ENCODE peak calls at places on chromosomes 3 and 15, in four cellular contexts. One of them, this sample, is unnamed.

GRCh38 chr3:118187221-118187620 is 847.4 kb downstream of the IGSF11 start:
- DNase-seq in gastrocnemius medialis: no peak
- DNase-seq in thoracic aorta: no peak
- DNase-seq in sigmoid colon: no peak
- DNase-seq in this sample: no peak

GRCh38 chr3:53109822-53110771 is 20.1 kb downstream of the RFT1 start:
- DNase-seq in gastrocnemius medialis: no peak
- DNase-seq in sigmoid colon: peak; percentile 91
- DNase-seq in thoracic aorta: no peak
- DNase-seq in this sample: no peak

GRCh38 chr15:63059573-63060216 is 17.1 kb downstream of the TPM1 start:
- DNase-seq in sigmoid colon: no peak
- DNase-seq in gastrocnemius medialis: no peak
- DNase-seq in thoracic aorta: no peak
- DNase-seq in this sample: no peak

GRCh38 chr3:179093807-179094206 is 22.2 kb upstream of the ZMAT3 start:
- DNase-seq in sigmoid colon: no peak
- DNase-seq in thoracic aorta: no peak
- DNase-seq in gastrocnemius medialis: no peak
- DNase-seq in this sample: no peak

GRCh38 chr3:98521897-98522537 is 685 bp downstream of the CLDND1 start:
- DNase-seq in gastrocnemius medialis: peak; percentile 15
- DNase-seq in thoracic aorta: peak; percentile 14
- DNase-seq in sigmoid colon: peak; percentile 68
- DNase-seq in this sample: no peak

GRCh38 chr3:190038050-190038631 is 82.6 kb downstream of the P3H2 start:
- DNase-seq in gastrocnemius medialis: no peak
- DNase-seq in thoracic aorta: no peak
- DNase-seq in sigmoid colon: peak; percentile 71
- DNase-seq in this sample: no peak

GRCh38 chr15:93012793-93013192 is 76.2 kb downstream of the RGMA start:
- DNase-seq in gastrocnemius medialis: no peak
- DNase-seq in sigmoid colon: no peak
- DNase-seq in thoracic aorta: no peak
- DNase-seq in this sample: no peak

GRCh38 chr15:22895465-22896190 is 57.2 kb downstream of the NIPA2 start:
- DNase-seq in sigmoid colon: no peak
- DNase-seq in gastrocnemius medialis: no peak
- DNase-seq in thoracic aorta: no peak
- DNase-seq in this sample: no peak

GRCh38 chr3:13894812-13895154 is 14.9 kb upstream of the WNT7A start:
- DNase-seq in gastrocnemius medialis: no peak
- DNase-seq in thoracic aorta: no peak
- DNase-seq in sigmoid colon: no peak
- DNase-seq in this sample: no peak

GRCh38 chr3:160641675-160642330 is 35.2 kb upstream of the ARL14 start:
- DNase-seq in thoracic aorta: no peak
- DNase-seq in gastrocnemius medialis: peak; percentile 14
- DNase-seq in sigmoid colon: no peak
- DNase-seq in this sample: no peak

GRCh38 chr3:48859188-48859587 is 11.5 kb upstream of the PRKAR2A start:
- DNase-seq in gastrocnemius medialis: peak; percentile 48
- DNase-seq in thoracic aorta: no peak
- DNase-seq in sigmoid colon: no peak
- DNase-seq in this sample: no peak

GRCh38 chr3:137460944-137461343 is 303.2 kb upstream of the SOX14 start:
- DNase-seq in sigmoid colon: no peak
- DNase-seq in thoracic aorta: no peak
- DNase-seq in gastrocnemius medialis: no peak
- DNase-seq in this sample: no peak

GRCh38 chr3:111751961-111752360 is 107.1 kb upstream of the PHLDB2 start:
- DNase-seq in gastrocnemius medialis: no peak
- DNase-seq in thoracic aorta: no peak
- DNase-seq in sigmoid colon: no peak
- DNase-seq in this sample: no peak

GRCh38 chr3:37852771-37853170 is 8.9 kb upstream of the CTDSPL start:
- DNase-seq in sigmoid colon: no peak
- DNase-seq in gastrocnemius medialis: no peak
- DNase-seq in thoracic aorta: no peak
- DNase-seq in this sample: no peak

GRCh38 chr15:92714071-92714456 is 58.5 kb upstream of the FAM174B start:
- DNase-seq in gastrocnemius medialis: no peak
- DNase-seq in sigmoid colon: no peak
- DNase-seq in thoracic aorta: no peak
- DNase-seq in this sample: no peak

GRCh38 chr3:172142074-172143059 is 103.0 kb downstream of the FNDC3B start:
- DNase-seq in thoracic aorta: no peak
- DNase-seq in sigmoid colon: no peak
- DNase-seq in gastrocnemius medialis: no peak
- DNase-seq in this sample: no peak

GRCh38 chr3:135261214-135261775 is 466.2 kb downstream of the EPHB1 start:
- DNase-seq in sigmoid colon: no peak
- DNase-seq in gastrocnemius medialis: no peak
- DNase-seq in thoracic aorta: no peak
- DNase-seq in this sample: no peak

GRCh38 chr3:129530821-129531220 is 2.4 kb downstream of the RHO start:
- DNase-seq in sigmoid colon: no peak
- DNase-seq in thoracic aorta: no peak
- DNase-seq in gastrocnemius medialis: no peak
- DNase-seq in this sample: no peak

GRCh38 chr3:43389388-43390254 is 103.3 kb downstream of the SNRK start:
- DNase-seq in sigmoid colon: no peak
- DNase-seq in thoracic aorta: no peak
- DNase-seq in gastrocnemius medialis: no peak
- DNase-seq in this sample: no peak

GRCh38 chr3:66075281-66075680 is 36.6 kb upstream of the MAGI1 start:
- DNase-seq in gastrocnemius medialis: no peak
- DNase-seq in thoracic aorta: no peak
- DNase-seq in sigmoid colon: no peak
- DNase-seq in this sample: no peak

GRCh38 chr3:113898892-113899291 is 48.9 kb upstream of the ZDHHC23 start:
- DNase-seq in sigmoid colon: no peak
- DNase-seq in thoracic aorta: no peak
- DNase-seq in gastrocnemius medialis: no peak
- DNase-seq in this sample: no peak

GRCh38 chr15:85558747-85559327 is 178.4 kb downstream of the AKAP13 start:
- DNase-seq in thoracic aorta: no peak
- DNase-seq in sigmoid colon: no peak
- DNase-seq in gastrocnemius medialis: no peak
- DNase-seq in this sample: no peak

GRCh38 chr15:68204776-68205557 is at the start of gene CALML4:
- DNase-seq in gastrocnemius medialis: peak; percentile 48
- DNase-seq in sigmoid colon: peak; percentile 86
- DNase-seq in thoracic aorta: no peak
- DNase-seq in this sample: peak; percentile 53

GRCh38 chr3:184737641-184738518 is 26.0 kb upstream of the MAGEF1 start:
- DNase-seq in thoracic aorta: no peak
- DNase-seq in gastrocnemius medialis: no peak
- DNase-seq in sigmoid colon: no peak
- DNase-seq in this sample: no peak

GRCh38 chr3:23740517-23741402 is 65.0 kb upstream of the UBE2E1 start:
- DNase-seq in gastrocnemius medialis: peak; percentile 19
- DNase-seq in sigmoid colon: no peak
- DNase-seq in thoracic aorta: no peak
- DNase-seq in this sample: no peak

GRCh38 chr3:125245521-125245920 is 33.0 kb upstream of the SLC12A8 start:
- DNase-seq in sigmoid colon: no peak
- DNase-seq in thoracic aorta: no peak
- DNase-seq in gastrocnemius medialis: no peak
- DNase-seq in this sample: no peak

DNA sequence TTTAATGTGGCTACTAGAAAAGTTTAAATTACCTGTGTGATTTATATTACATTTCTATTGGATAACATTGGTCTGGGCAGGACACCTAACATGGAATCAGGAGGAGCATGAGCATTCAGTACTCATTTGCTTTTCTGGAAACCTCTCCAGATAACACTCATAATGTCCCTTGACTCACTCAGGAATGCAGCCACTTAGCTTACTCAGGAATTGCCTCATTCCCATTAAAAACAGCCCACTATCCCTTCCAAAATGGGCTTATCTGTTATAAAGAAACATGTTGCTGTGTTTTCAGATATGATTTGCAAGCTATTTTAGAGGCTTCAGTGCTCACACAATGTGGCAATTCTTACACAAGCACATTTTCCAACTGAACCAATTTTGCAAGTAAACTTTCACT is 17.1 kb downstream of the GBE1 start:
- DNase-seq in gastrocnemius medialis: peak; percentile 62
- DNase-seq in thoracic aorta: no peak
- DNase-seq in sigmoid colon: no peak
- DNase-seq in this sample: peak; percentile 25
- H3K4me1 ChIP-seq in gastrocnemius medialis: peaks cover 59% of the 10 kb centered on the region
- H3K4me1 ChIP-seq in thoracic aorta: peaks cover 35% of the 10 kb centered on the region
- H3K4me1 ChIP-seq in sigmoid colon: peaks cover 37% of the 10 kb centered on the region
- H3K4me1 ChIP-seq in this sample: peaks cover 22% of the 10 kb centered on the region

DNA sequence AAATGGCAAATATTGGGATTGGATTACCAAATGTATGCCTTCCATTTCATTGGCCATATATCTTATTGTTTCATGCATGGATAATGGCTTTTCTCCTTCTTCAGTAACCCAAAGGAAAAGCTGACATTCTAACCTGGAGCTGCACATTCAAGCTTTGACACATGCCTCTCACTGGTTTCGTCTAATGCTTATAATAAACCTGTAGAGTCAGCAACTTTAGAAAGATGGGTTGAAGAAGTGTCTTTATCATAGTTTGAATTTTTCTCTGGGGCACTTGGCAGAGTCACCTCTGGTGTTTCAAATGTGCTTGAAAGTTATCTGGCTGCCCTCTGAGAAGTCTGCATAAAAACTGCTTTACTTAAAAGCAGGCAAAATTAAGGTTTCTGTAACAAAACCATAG is 55.4 kb upstream of the GOLGA8A start:
- DNase-seq in sigmoid colon: no peak
- DNase-seq in thoracic aorta: no peak
- DNase-seq in gastrocnemius medialis: no peak
- DNase-seq in this sample: no peak
- H3K27me3 ChIP-seq in sigmoid colon: peaks cover 89% of the 10 kb centered on the region
- H3K27me3 ChIP-seq in thoracic aorta: no peaks in the 10 kb centered on the region
- H3K27me3 ChIP-seq in gastrocnemius medialis: peaks cover 15% of the 10 kb centered on the region
- H3K27me3 ChIP-seq in this sample: peaks cover 26% of the 10 kb centered on the region

GRCh38 chr15:97706059-97706458 is 254.4 kb upstream of the ARRDC4 start:
- DNase-seq in gastrocnemius medialis: no peak
- DNase-seq in thoracic aorta: no peak
- DNase-seq in sigmoid colon: no peak
- DNase-seq in this sample: no peak
- H3K4me1 ChIP-seq in gastrocnemius medialis: no peaks in the 10 kb centered on the region
- H3K4me1 ChIP-seq in thoracic aorta: no peaks in the 10 kb centered on the region
- H3K4me1 ChIP-seq in sigmoid colon: no peaks in the 10 kb centered on the region
- H3K4me1 ChIP-seq in this sample: no peaks in the 10 kb centered on the region

GRCh38 chr3:56971261-56971660 is 89.2 kb upstream of the SPATA12 start:
- DNase-seq in sigmoid colon: no peak
- DNase-seq in thoracic aorta: no peak
- DNase-seq in gastrocnemius medialis: no peak
- DNase-seq in this sample: no peak
- H3K27me3 ChIP-seq in sigmoid colon: no peaks in the 10 kb centered on the region
- H3K27me3 ChIP-seq in thoracic aorta: no peaks in the 10 kb centered on the region
- H3K27me3 ChIP-seq in gastrocnemius medialis: no peaks in the 10 kb centered on the region
- H3K27me3 ChIP-seq in this sample: no peaks in the 10 kb centered on the region

GRCh38 chr15:55276324-55276723 is 13.3 kb downstream of the RAB27A start:
- DNase-seq in sigmoid colon: no peak
- DNase-seq in thoracic aorta: no peak
- DNase-seq in gastrocnemius medialis: no peak
- DNase-seq in this sample: no peak
- H3K4me1 ChIP-seq in sigmoid colon: peaks cover 16% of the 10 kb centered on the region
- H3K4me1 ChIP-seq in thoracic aorta: peaks cover 6% of the 10 kb centered on the region
- H3K4me1 ChIP-seq in gastrocnemius medialis: no peaks in the 10 kb centered on the region
- H3K4me1 ChIP-seq in this sample: no peaks in the 10 kb centered on the region

GRCh38 chr3:181728470-181728869 is 16.7 kb downstream of the SOX2 start:
- DNase-seq in thoracic aorta: no peak
- DNase-seq in gastrocnemius medialis: no peak
- DNase-seq in sigmoid colon: no peak
- DNase-seq in this sample: no peak

GRCh38 chr3:181730364-181730763 is 18.6 kb downstream of the SOX2 start:
- DNase-seq in sigmoid colon: no peak
- DNase-seq in thoracic aorta: no peak
- DNase-seq in gastrocnemius medialis: no peak
- DNase-seq in this sample: no peak

GRCh38 chr3:181727122-181728036 is 15.7 kb downstream of the SOX2 start:
- DNase-seq in sigmoid colon: no peak
- DNase-seq in gastrocnemius medialis: no peak
- DNase-seq in thoracic aorta: no peak
- DNase-seq in this sample: no peak

GRCh38 chr3:181730934-181731333 is 19.2 kb downstream of the SOX2 start:
- DNase-seq in sigmoid colon: no peak
- DNase-seq in thoracic aorta: no peak
- DNase-seq in gastrocnemius medialis: no peak
- DNase-seq in this sample: no peak

GRCh38 chr3:181729071-181729915 is 17.6 kb downstream of the SOX2 start:
- DNase-seq in gastrocnemius medialis: no peak
- DNase-seq in sigmoid colon: no peak
- DNase-seq in thoracic aorta: no peak
- DNase-seq in this sample: no peak
- H3K27me3 ChIP-seq in gastrocnemius medialis: peaks cover 74% of the 10 kb centered on the region
- H3K27me3 ChIP-seq in sigmoid colon: peaks cover 75% of the 10 kb centered on the region
- H3K27me3 ChIP-seq in thoracic aorta: peaks cover 23% of the 10 kb centered on the region
- H3K27me3 ChIP-seq in this sample: no peaks in the 10 kb centered on the region

DNA sequence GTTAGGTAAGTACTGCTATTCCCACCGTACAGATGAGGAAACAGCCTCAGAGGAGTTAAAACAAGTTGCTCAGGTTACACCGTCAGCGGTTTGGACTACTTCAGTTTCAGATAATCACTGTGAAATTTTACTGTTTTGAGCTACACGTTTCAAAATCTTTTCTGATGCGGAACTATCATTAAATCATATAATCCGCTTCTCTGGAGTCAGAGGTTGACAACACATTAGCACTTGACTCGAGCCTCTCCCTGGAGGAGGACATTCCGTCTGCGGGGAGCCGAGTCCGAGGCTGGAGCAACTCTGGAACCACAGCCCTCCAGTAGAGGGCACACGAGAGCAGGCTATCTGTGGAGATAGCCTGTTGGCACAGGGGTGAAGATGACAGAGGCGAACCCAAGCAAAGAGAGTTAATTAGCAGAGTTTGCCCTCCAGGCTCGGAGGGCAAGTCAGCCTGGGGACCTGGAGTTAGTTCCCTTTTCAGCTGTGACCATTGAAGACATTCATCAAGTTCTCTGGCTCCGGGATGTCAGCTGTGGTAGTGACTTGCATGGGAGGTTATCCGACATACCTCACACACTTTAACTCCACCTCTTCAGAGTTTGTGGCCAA is 131.2 kb downstream of the IGF1R start:
- DNase-seq in thoracic aorta: peak; percentile 22
- DNase-seq in sigmoid colon: peak; percentile 86
- DNase-seq in gastrocnemius medialis: peak; percentile 60
- DNase-seq in this sample: peak; percentile 60
- H3K4me1 ChIP-seq in thoracic aorta: peaks cover 18% of the 10 kb centered on the region
- H3K4me1 ChIP-seq in sigmoid colon: peaks cover 36% of the 10 kb centered on the region
- H3K4me1 ChIP-seq in gastrocnemius medialis: peaks cover 8% of the 10 kb centered on the region
- H3K4me1 ChIP-seq in this sample: no peaks in the 10 kb centered on the region

This sample was measured in tibial nerve.